ENCODE peak calls at places on chromosomes 13 and 19, in five cellular contexts. Z is stomach, Q is tibial nerve, S is upper lobe of left lung, F is ovary. P is an unnamed sample.

GRCh38 chr19:17346109-17346671 is 8.8 kb downstream of the GTPBP3 start:
- DNase-seq in Z (peak), Q (peak), S (peak), F (peak), P (peak)

GRCh38 chr13:81017525-81018152 is 676.7 kb upstream of the SPRY2 start:
- DNase-seq in Z (no peak), Q (no peak), S (no peak), F (no peak), P (no peak)

GRCh38 chr13:33016414-33017409 is at the start of gene KL:
- DNase-seq in Z (peak), Q (no peak), S (peak), F (no peak), P (peak)

GRCh38 chr13:107799001-107799400 is 416.3 kb downstream of the LIG4 start:
- DNase-seq in Z (no peak), Q (no peak), S (no peak), F (no peak), P (no peak)

GRCh38 chr13:53783466-53783865 is 754.9 kb downstream of the OLFM4 start:
- DNase-seq in Z (peak), Q (no peak), S (peak), F (no peak), P (no peak)

GRCh38 chr19:29562299-29563297 is 36.8 kb downstream of the VSTM2B start:
- DNase-seq in Z (no peak), Q (no peak), S (no peak), F (no peak), P (no peak)

GRCh38 chr19:6482343-6482686 is 728 bp upstream of the DENND1C start:
- DNase-seq in Z (no peak), Q (no peak), S (no peak), F (no peak), P (no peak)

GRCh38 chr19:31461814-31462539 is 112.7 kb upstream of the TSHZ3 start:
- DNase-seq in Z (no peak), Q (no peak), S (no peak), F (no peak), P (no peak)

GRCh38 chr13:23579886-23580706 is 9.9 kb downstream of the TNFRSF19 start:
- DNase-seq in Z (no peak), Q (no peak), S (no peak), F (no peak), P (no peak)

GRCh38 chr19:38683393-38684077 is 36.1 kb downstream of the ACTN4 start:
- DNase-seq in Z (peak), Q (no peak), S (no peak), F (peak), P (peak)

GRCh38 chr13:113777311-113778260 is 18.6 kb downstream of the TMEM255B start:
- DNase-seq in Z (no peak), Q (no peak), S (no peak), F (no peak), P (no peak)

GRCh38 chr13:30679483-30680330 is 55.6 kb upstream of the ALOX5AP start:
- DNase-seq in Z (no peak), Q (no peak), S (no peak), F (no peak), P (no peak)

GRCh38 chr13:52104624-52105023 is 24.2 kb downstream of the NEK5 start:
- DNase-seq in Z (no peak), Q (no peak), S (no peak), F (no peak), P (no peak)

GRCh38 chr13:75800545-75800944 is 164.4 kb downstream of the LMO7 start:
- DNase-seq in Z (no peak), Q (no peak), S (no peak), F (no peak), P (no peak)

GRCh38 chr13:79659161-79659560 is 178.2 kb downstream of the NDFIP2 start:
- DNase-seq in Z (no peak), Q (no peak), S (no peak), F (peak), P (no peak)

GRCh38 chr13:79654520-79654919 is 173.6 kb downstream of the NDFIP2 start:
- DNase-seq in Z (no peak), Q (no peak), S (no peak), F (no peak), P (no peak)

GRCh38 chr13:79660361-79660760 is 179.4 kb downstream of the NDFIP2 start:
- DNase-seq in Z (no peak), Q (no peak), S (no peak), F (no peak), P (no peak)

GRCh38 chr13:79658333-79658975 is 177.5 kb downstream of the NDFIP2 start:
- DNase-seq in Z (no peak), Q (no peak), S (no peak), F (no peak), P (no peak)

GRCh38 chr13:79655509-79655908 is 174.6 kb downstream of the NDFIP2 start:
- DNase-seq in Z (no peak), Q (no peak), S (no peak), F (no peak), P (no peak)
- TF ChIP-seq EP300 in Z (no peak), Q (no peak), S (no peak), F (no peak), P (no peak)

GRCh38 chr19:43532962-43533545 is at the start of gene ZNF575:
- DNase-seq in Z (peak), Q (peak), S (peak), F (peak), P (peak)
- TF ChIP-seq EP300 in Z (no peak), Q (peak), S (no peak), F (no peak), P (no peak)

DNA sequence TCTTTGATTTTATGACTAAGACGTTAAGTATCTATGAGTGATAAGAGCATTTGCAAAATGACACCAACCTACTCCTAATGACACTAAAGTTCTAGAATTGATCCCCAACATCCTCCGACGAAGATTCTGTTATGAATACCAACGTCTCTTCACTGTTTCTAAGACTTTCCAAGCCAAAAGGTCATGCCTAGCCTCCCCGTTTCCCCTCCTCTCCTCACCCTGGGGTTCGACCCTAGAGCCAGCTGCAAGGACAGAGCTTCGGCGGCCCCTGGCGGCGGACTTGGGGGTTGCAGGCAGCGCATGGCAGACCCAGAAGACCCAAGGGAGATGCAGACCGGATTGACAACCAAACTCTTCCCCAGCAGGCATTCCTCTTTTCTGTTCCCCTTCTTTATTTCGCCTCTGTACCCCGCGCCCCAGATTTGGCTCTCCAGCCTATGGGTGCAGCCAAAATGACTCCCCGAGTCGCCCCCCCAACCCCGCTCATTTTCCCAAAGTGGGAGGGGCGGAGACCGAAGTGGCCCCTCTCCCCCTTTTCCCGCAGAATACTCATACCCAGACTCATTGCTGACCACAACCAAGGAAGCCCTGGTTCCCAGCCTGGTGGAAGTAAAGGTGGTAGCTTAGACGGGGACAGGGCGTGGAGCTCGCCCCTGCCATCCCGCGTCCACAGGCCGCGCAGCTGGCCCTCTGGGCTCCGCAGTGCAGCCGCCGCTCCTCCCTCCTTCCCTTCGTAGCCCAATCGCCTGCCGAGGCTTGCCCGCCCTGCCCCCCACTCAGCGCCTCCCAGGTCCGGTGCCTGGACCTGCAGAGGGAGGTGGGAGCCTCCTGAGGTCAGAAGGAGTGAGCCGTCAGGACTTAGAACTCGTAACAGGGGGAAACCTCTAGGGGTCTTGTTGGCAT is 4.1 kb upstream of the EML2 start:
- DNase-seq in Z (peak), Q (peak), S (peak), F (peak), P (peak)
- TF ChIP-seq EP300 in Z (no peak), Q (peak), S (no peak), F (no peak), P (no peak)

GRCh38 chr19:40689339-40690049 is 957 bp downstream of the NUMBL start:
- DNase-seq in Z (no peak), Q (no peak), S (peak), F (peak), P (no peak)

GRCh38 chr19:40690699-40691420 is 409 bp upstream of the NUMBL start:
- DNase-seq in Z (peak), Q (peak), S (peak), F (peak), P (peak)

GRCh38 chr19:40691421-40692211 is 1.2 kb upstream of the NUMBL start:
- DNase-seq in Z (no peak), Q (no peak), S (peak), F (peak), P (no peak)

GRCh38 chr19:40688987-40689338 is 1.5 kb downstream of the NUMBL start:
- DNase-seq in Z (no peak), Q (no peak), S (no peak), F (no peak), P (no peak)

GRCh38 chr19:40690050-40690698 is at the start of gene NUMBL:
- DNase-seq in Z (no peak), Q (no peak), S (no peak), F (no peak), P (no peak)
- TF ChIP-seq EP300 in Z (no peak), Q (no peak), S (no peak), F (no peak), P (no peak)